ENCODE peak calls at places on chromosomes 4 and X, in six cellular contexts. C is astrocyte, M is PC-3, B is GM23338, S is mammary epithelial cell, Q is GM12878. N is an unnamed sample.

GRCh38 chr4:67714248-67714583 is 13.3 kb upstream of the UBA6 start:
- DNase-seq in C (no peak), M (no peak), B (no peak), S (no peak), Q (no peak), N (no peak)

GRCh38 chr4:183721207-183722081 is 62.4 kb downstream of the TRAPPC11 start:
- DNase-seq in C (peak; percentile 6), M (no peak), B (peak; percentile 67), S (no peak), Q (no peak), N (peak; percentile 60)

GRCh38 chr4:110287130-110287529 is 88.7 kb upstream of the ELOVL6 start:
- DNase-seq in C (peak; percentile 82), M (peak; percentile 84), B (no peak), S (peak; percentile 89), Q (peak; percentile 83), N (no peak)

GRCh38 chr4:122633211-122633610 is 12.3 kb upstream of the IL21 start:
- DNase-seq in C (peak; percentile 4), M (no peak), B (no peak), S (no peak), Q (no peak), N (peak; percentile 25)

GRCh38 chr4:108702960-108703359 is 52.6 kb downstream of the OSTC start:
- DNase-seq in C (no peak), M (no peak), B (no peak), S (no peak), Q (no peak), N (no peak)

GRCh38 chr4:147749811-147750321 is 18.0 kb downstream of the ARHGAP10 start:
- DNase-seq in C (peak; percentile 46), M (no peak), B (no peak), S (no peak), Q (peak; percentile 73), N (no peak)

GRCh38 chr4:6198768-6199343 is 1.5 kb downstream of the JAKMIP1 start:
- DNase-seq in C (no peak), M (no peak), B (peak; percentile 83), S (peak; percentile 5), Q (no peak), N (no peak)

GRCh38 chr4:158729716-158730559 is 6.7 kb upstream of the PPID start:
- DNase-seq in C (peak; percentile 49), M (peak; percentile 74), B (peak; percentile 67), S (peak; percentile 45), Q (peak; percentile 44), N (peak; percentile 80)

GRCh38 chrX:31255310-31256033 is 183.6 kb upstream of the FTHL17 start:
- DNase-seq in C (no peak), M (no peak), B (no peak), S (no peak), Q (no peak), N (no peak)

GRCh38 chrX:71652405-71652804 is 14.9 kb upstream of the LOC101059915 start:
- DNase-seq in C (peak; percentile 27), M (peak; percentile 72), B (peak; percentile 62), S (peak; percentile 20), Q (no peak), N (peak; percentile 64)
- H2AFZ ChIP-seq in C (no peak overlapping the region), M (no peak overlapping the region), B (no peak overlapping the region), S (no peak overlapping the region), Q (no peak overlapping the region), N (no peak overlapping the region)

GRCh38 chrX:19514791-19515614 is at the start of gene MAP3K15:
- DNase-seq in C (no peak), M (peak; percentile 50), B (peak; percentile 61), S (no peak), Q (no peak), N (peak; percentile 48)

GRCh38 chrX:19517965-19518364 is 2.7 kb upstream of the MAP3K15 start:
- DNase-seq in C (no peak), M (no peak), B (no peak), S (no peak), Q (no peak), N (no peak)

GRCh38 chrX:19512961-19513360 is 2.3 kb downstream of the MAP3K15 start:
- DNase-seq in C (no peak), M (no peak), B (no peak), S (no peak), Q (no peak), N (no peak)

GRCh38 chrX:19513383-19513782 is 1.9 kb downstream of the MAP3K15 start:
- DNase-seq in C (no peak), M (peak; percentile 11), B (peak; percentile 11), S (no peak), Q (no peak), N (no peak)

DNA sequence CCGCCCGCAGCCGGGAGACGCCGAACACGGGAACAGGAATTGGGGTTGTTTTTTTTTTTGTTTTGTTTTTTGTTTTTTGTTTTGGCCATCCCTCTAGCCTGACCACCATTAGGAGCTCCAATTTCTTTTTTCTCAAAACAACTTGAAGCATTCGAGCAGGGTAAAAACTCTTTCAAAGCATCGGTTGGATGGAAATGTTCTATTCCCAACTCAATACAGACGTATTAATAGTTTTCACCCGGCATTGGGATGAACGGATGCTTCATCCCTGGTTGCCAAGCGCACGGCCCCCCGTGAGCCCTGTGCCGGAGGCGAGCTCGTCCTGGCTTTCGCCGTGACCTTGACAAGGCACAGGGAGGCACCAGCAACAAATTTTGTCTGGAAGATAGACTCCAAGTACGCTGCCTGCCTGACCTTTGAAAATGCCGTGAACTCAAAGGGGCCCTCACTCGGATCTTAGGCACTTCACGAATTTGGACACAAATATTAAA is 352 bp upstream of the MAP3K15 start:
- DNase-seq in C (no peak), M (peak; percentile 6), B (peak; percentile 25), S (no peak), Q (no peak), N (no peak)
- H2AFZ ChIP-seq in C (no peak overlapping the region), M (peak overlapping the region; percentile 90), B (peak overlapping the region; percentile 94), S (no peak overlapping the region), Q (no peak overlapping the region), N (no peak overlapping the region)

DNA sequence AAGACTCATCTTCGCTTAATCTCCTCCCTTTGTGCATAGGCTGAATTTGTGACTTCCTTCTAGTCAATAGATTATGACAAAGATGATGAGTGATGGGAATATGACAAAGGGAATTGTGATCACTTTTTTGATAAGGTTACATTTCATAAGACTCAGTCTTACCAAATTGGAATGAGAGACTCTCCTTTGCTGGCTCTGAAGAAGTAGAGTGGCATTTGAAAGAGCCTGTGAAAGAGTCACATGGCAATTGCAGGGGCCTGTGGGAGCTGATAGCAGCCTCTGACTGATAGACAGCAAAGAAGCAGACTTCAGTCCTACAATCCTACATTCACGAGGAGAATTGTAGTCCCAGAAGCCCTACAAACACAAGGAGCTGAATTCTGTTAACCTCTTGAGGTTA is 44.9 kb upstream of the ADAMTS3 start:
- DNase-seq in C (no peak), M (no peak), B (no peak), S (no peak), Q (no peak), N (peak; percentile 81)
- H2AFZ ChIP-seq in C (no peak overlapping the region), M (no peak overlapping the region), B (no peak overlapping the region), S (no peak overlapping the region), Q (no peak overlapping the region), N (no peak overlapping the region)

GRCh38 chrX:1102786-1103185 is 109.7 kb downstream of the CRLF2 start:
- DNase-seq in C (no peak), M (no peak), B (no peak), S (no peak), Q (no peak), N (no peak)

GRCh38 chrX:1103360-1103759 is 109.1 kb downstream of the CRLF2 start:
- DNase-seq in C (no peak), M (no peak), B (no peak), S (no peak), Q (no peak), N (no peak)

GRCh38 chrX:1108451-1109445 is 103.7 kb downstream of the CRLF2 start:
- DNase-seq in C (no peak), M (no peak), B (peak; percentile 74), S (no peak), Q (no peak), N (no peak)

GRCh38 chrX:1106478-1107210 is 105.8 kb downstream of the CRLF2 start:
- DNase-seq in C (no peak), M (no peak), B (no peak), S (no peak), Q (no peak), N (no peak)

DNA sequence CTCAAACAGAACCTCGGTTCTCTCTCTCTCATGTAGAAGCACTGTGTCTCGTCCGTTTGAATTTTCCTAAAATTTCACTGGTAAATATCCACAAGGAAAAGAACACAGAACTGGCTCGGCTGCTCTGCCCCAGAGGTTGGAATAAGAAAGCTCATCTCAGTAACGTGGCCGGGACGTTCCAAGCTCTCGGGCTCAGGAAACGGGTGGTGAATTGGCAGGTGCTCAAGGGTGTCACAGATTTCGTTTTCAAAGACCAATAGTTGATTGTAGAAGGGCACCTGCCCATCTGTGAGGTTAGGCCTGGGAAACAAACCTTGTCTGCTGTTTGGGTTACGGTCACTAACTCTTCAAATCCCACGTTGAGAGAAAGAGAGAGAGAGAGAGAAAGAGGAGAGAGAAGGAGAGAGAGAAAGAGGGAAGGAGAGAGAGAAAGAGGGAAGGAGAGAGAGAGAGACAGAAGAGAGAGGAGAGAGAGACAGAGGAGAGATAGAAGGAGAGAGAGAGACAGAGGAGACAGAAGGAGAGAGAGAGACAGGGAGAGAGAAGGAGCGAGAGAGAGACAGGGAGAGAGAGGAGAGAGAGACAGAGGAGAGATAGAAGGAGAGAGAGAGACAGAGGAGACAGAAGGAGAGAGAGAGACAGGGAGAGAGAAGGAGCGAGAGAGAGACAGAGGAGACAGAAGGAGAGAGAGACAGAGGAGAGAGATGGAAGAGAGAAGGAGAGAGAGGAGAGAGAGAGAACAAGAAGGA is 106.6 kb downstream of the CRLF2 start:
- DNase-seq in C (no peak), M (no peak), B (peak; percentile 42), S (no peak), Q (no peak), N (no peak)
- H2AFZ ChIP-seq in C (no peak overlapping the region), M (no peak overlapping the region), B (peak overlapping the region; percentile 83), S (no peak overlapping the region), Q (no peak overlapping the region), N (no peak overlapping the region)

GRCh38 chr4:151417164-151417571 is 8.2 kb downstream of the FHIP1A start:
- DNase-seq in C (peak; percentile 17), M (peak; percentile 28), B (peak; percentile 67), S (peak; percentile 80), Q (no peak), N (no peak)
- H2AFZ ChIP-seq in C (no peak overlapping the region), M (no peak overlapping the region), B (no peak overlapping the region), S (no peak overlapping the region), Q (no peak overlapping the region), N (no peak overlapping the region)

N was measured in trophoblast cell.